ENCODE peak calls at places on chromosomes 3 and 15, in seven cellular contexts. E is H4; R is GM19239; P is stomach; W is lung; V is CD8-positive, alpha-beta memory T cell; I is globus pallidus. D is an unnamed sample.

GRCh38 chr3:37174532-37175126 is at the start of gene LRRFIP2:
- DNase-seq in I (no peak), P (no peak), E (no peak), W (no peak), V (no peak), R (no peak), D (no peak)

GRCh38 chr3:11244131-11244677 is 28.0 kb upstream of the ATG7 start:
- DNase-seq in P (no peak), I (no peak), R (no peak), V (no peak), W (no peak), E (no peak), D (no peak)

GRCh38 chr15:40072216-40072990 is 33.4 kb upstream of the SRP14 start:
- DNase-seq in W (no peak), R (no peak), P (no peak), V (no peak), E (no peak), I (no peak), D (no peak)

GRCh38 chr3:150038830-150039229 is 68.1 kb upstream of the PFN2 start:
- DNase-seq in W (no peak), P (no peak), V (no peak), I (no peak), E (peak), R (no peak), D (peak)

GRCh38 chr15:71559098-71559497 is 251.3 kb upstream of the NR2E3 start:
- DNase-seq in R (no peak), W (no peak), P (no peak), I (no peak), E (peak), V (no peak), D (peak)

GRCh38 chr3:126613481-126614187 is 41.3 kb downstream of the TXNRD3 start:
- DNase-seq in E (no peak), W (no peak), R (no peak), I (no peak), P (no peak), V (no peak), D (no peak)

GRCh38 chr15:95868970-95869369 is 461.5 kb upstream of the NR2F2 start:
- DNase-seq in W (no peak), P (no peak), R (no peak), V (no peak), E (no peak), I (no peak), D (no peak)

GRCh38 chr3:12970684-12971083 is 102.5 kb downstream of the IQSEC1 start:
- DNase-seq in W (no peak), P (no peak), E (no peak), I (no peak), R (no peak), V (no peak), D (no peak)

GRCh38 chr3:128555098-128555825 is 62.3 kb upstream of the GATA2 start:
- DNase-seq in P (no peak), V (no peak), I (no peak), E (no peak), W (peak), R (no peak), D (no peak)

GRCh38 chr15:86010398-86010797 is 69.3 kb upstream of the AGBL1 start:
- DNase-seq in E (no peak), R (no peak), I (no peak), V (no peak), W (no peak), P (no peak), D (no peak)

GRCh38 chr3:110710605-110711004 is 361.0 kb upstream of the NECTIN3 start:
- DNase-seq in R (no peak), I (no peak), V (no peak), W (no peak), P (peak), E (no peak), D (no peak)

GRCh38 chr3:66398228-66399025 is 102.4 kb downstream of the LRIG1 start:
- DNase-seq in I (no peak), R (no peak), W (no peak), E (no peak), P (no peak), V (no peak), D (no peak)

GRCh38 chr15:90774731-90775521 is 57.8 kb downstream of the BLM start:
- DNase-seq in P (no peak), W (no peak), I (no peak), V (no peak), R (no peak), E (peak), D (no peak)

GRCh38 chr15:68028808-68029207 is 25.3 kb upstream of the PIAS1 start:
- DNase-seq in P (no peak), R (no peak), W (no peak), I (no peak), V (no peak), E (no peak), D (no peak)

GRCh38 chr15:90259524-90259923 is 5.9 kb upstream of the NGRN start:
- DNase-seq in R (no peak), E (no peak), P (no peak), I (no peak), V (no peak), W (no peak), D (no peak)

GRCh38 chr15:52115598-52116427 is 3.2 kb upstream of the BCL2L10 start:
- DNase-seq in V (no peak), W (no peak), I (no peak), E (no peak), R (no peak), P (peak), D (no peak)

GRCh38 chr15:74390552-74391288 is 23.3 kb upstream of the CYP11A1 start:
- DNase-seq in R (no peak), V (no peak), P (no peak), E (no peak), I (no peak), W (no peak), D (no peak)

GRCh38 chr15:100099976-100100375 is 241.8 kb downstream of the ADAMTS17 start:
- DNase-seq in R (no peak), I (no peak), V (no peak), W (no peak), E (no peak), P (no peak), D (no peak)

GRCh38 chr3:58667704-58668103 is 1.1 kb upstream of the FAM3D start:
- DNase-seq in W (no peak), P (peak), E (no peak), V (no peak), I (no peak), R (no peak), D (no peak)

GRCh38 chr3:57224856-57225255 is 2.7 kb upstream of the APPL1 start:
- DNase-seq in I (no peak), W (no peak), V (no peak), R (no peak), P (no peak), E (no peak), D (no peak)

GRCh38 chr3:181075098-181075497 is 85.6 kb upstream of the DNAJC19 start:
- DNase-seq in E (no peak), W (no peak), I (no peak), R (no peak), V (no peak), P (no peak), D (no peak)

GRCh38 chr3:45137656-45138181 is 8.5 kb downstream of the CDCP1 start:
- DNase-seq in I (no peak), V (no peak), P (no peak), W (no peak), R (no peak), E (no peak), D (no peak)

GRCh38 chr15:66504563-66505429 is at the start of the genes RPL4 and ZWILCH:
- DNase-seq in P (peak), R (peak), I (peak), W (peak), V (peak), E (peak), D (peak)

GRCh38 chr15:41666353-41666920 is 6.2 kb downstream of the MGA start:
- DNase-seq in E (no peak), V (no peak), W (no peak), P (no peak), I (no peak), R (no peak), D (no peak)

GRCh38 chr3:128317101-128317697 is 149.5 kb downstream of the DNAJB8 start:
- DNase-seq in R (no peak), I (no peak), W (no peak), E (no peak), V (no peak), P (peak), D (no peak)

GRCh38 chr3:55163421-55163820 is 235.6 kb upstream of the LRTM1 start:
- DNase-seq in P (no peak), I (no peak), W (no peak), R (no peak), V (no peak), E (no peak), D (peak)

GRCh38 chr3:101646726-101647125 is 30.2 kb downstream of the ZBTB11 start:
- DNase-seq in E (no peak), V (no peak), P (no peak), W (no peak), R (no peak), I (no peak), D (no peak)

GRCh38 chr3:150216041-150216811 is 191.9 kb upstream of the TSC22D2 start:
- DNase-seq in I (peak), P (no peak), W (no peak), E (peak), R (no peak), V (no peak), D (peak)

GRCh38 chr3:108091498-108092259 is 848 bp upstream of the CD47 start:
- DNase-seq in R (no peak), E (no peak), V (peak), W (no peak), P (peak), I (no peak), D (no peak)

GRCh38 chr3:32374788-32375595 is 16.7 kb upstream of the CMTM7 start:
- DNase-seq in W (peak), R (peak), V (peak), I (peak), P (peak), E (peak), D (no peak)

GRCh38 chr3:14687360-14687759 is 12.4 kb downstream of the C3orf20 start:
- DNase-seq in E (no peak), R (no peak), W (no peak), P (no peak), V (no peak), I (no peak), D (no peak)

GRCh38 chr3:123880998-123881561 is 3.1 kb downstream of the MYLK start:
- DNase-seq in R (no peak), E (peak), V (no peak), I (no peak), P (no peak), W (no peak), D (peak)

GRCh38 chr3:154684440-154684839 is 254.4 kb upstream of the GPR149 start:
- DNase-seq in P (no peak), W (no peak), V (no peak), I (no peak), R (no peak), E (no peak), D (no peak)

GRCh38 chr15:48330855-48331795 is at the start of gene DUT:
- DNase-seq in E (peak), W (peak), V (peak), I (peak), P (peak), R (peak), D (peak)

GRCh38 chr15:40061212-40061901 is 22.4 kb upstream of the SRP14 start:
- DNase-seq in W (no peak), R (no peak), V (no peak), I (no peak), E (no peak), P (no peak), D (no peak)

GRCh38 chr15:67465196-67465952 is 55.6 kb upstream of the C15orf61 start:
- DNase-seq in W (no peak), R (no peak), P (no peak), E (no peak), V (no peak), I (no peak), D (no peak)

GRCh38 chr15:95286316-95286880 is 1044.1 kb upstream of the NR2F2 start:
- DNase-seq in R (no peak), E (no peak), W (no peak), I (no peak), P (no peak), V (no peak), D (no peak)

GRCh38 chr15:62482715-62483429 is 317.8 kb upstream of the C2CD4B start:
- DNase-seq in I (no peak), R (peak), E (peak), P (no peak), V (no peak), W (no peak), D (no peak)

GRCh38 chr15:81080946-81081345 is 53.1 kb upstream of the CFAP161 start:
- DNase-seq in E (no peak), R (no peak), V (no peak), P (no peak), I (no peak), W (no peak), D (no peak)

D was measured in esophagus muscularis mucosa.